ENCODE peak calls at places on chromosomes 13 and 19, in four cellular contexts. One of them, this sample, is unnamed.

GRCh38 chr13:72104656-72105180 is 237.7 kb upstream of the DACH1 start:
- DNase-seq in HepG2: no peak
- DNase-seq in WTC11: no peak
- DNase-seq in K562: no peak
- DNase-seq in this sample: no peak

GRCh38 chr19:18733196-18733647 is 49.7 kb downstream of the CRTC1 start:
- DNase-seq in HepG2: peak
- DNase-seq in WTC11: no peak
- DNase-seq in K562: no peak
- DNase-seq in this sample: no peak

GRCh38 chr13:51397262-51397933 is 55.4 kb downstream of the INTS6 start:
- DNase-seq in HepG2: no peak
- DNase-seq in WTC11: no peak
- DNase-seq in K562: no peak
- DNase-seq in this sample: no peak

GRCh38 chr13:103805771-103806170 is 739.6 kb upstream of the SLC10A2 start:
- DNase-seq in HepG2: no peak
- DNase-seq in WTC11: no peak
- DNase-seq in K562: no peak
- DNase-seq in this sample: no peak

GRCh38 chr13:72151241-72151640 is 284.2 kb upstream of the DACH1 start:
- DNase-seq in HepG2: no peak
- DNase-seq in WTC11: no peak
- DNase-seq in K562: no peak
- DNase-seq in this sample: no peak

GRCh38 chr19:32287811-32288227 is 57.6 kb upstream of the ZNF507 start:
- DNase-seq in HepG2: peak
- DNase-seq in WTC11: peak
- DNase-seq in K562: peak
- DNase-seq in this sample: peak

GRCh38 chr19:15864824-15865223 is 33.0 kb downstream of the CYP4F2 start:
- DNase-seq in HepG2: no peak
- DNase-seq in WTC11: no peak
- DNase-seq in K562: no peak
- DNase-seq in this sample: no peak

GRCh38 chr19:4506449-4507149 is 11.7 kb downstream of the PLIN4 start:
- DNase-seq in HepG2: no peak
- DNase-seq in WTC11: no peak
- DNase-seq in K562: no peak
- DNase-seq in this sample: no peak

GRCh38 chr19:49808762-49809154 is 4.3 kb downstream of the FUZ start:
- DNase-seq in HepG2: peak
- DNase-seq in WTC11: peak
- DNase-seq in K562: peak
- DNase-seq in this sample: peak

GRCh38 chr19:49875801-49876421 is 1.2 kb downstream of the AKT1S1 start:
- DNase-seq in HepG2: peak
- DNase-seq in WTC11: peak
- DNase-seq in K562: peak
- DNase-seq in this sample: no peak

GRCh38 chr13:103640617-103641016 is 574.4 kb upstream of the SLC10A2 start:
- DNase-seq in HepG2: no peak
- DNase-seq in WTC11: no peak
- DNase-seq in K562: no peak
- DNase-seq in this sample: no peak

GRCh38 chr13:29441301-29441700 is 154.2 kb downstream of the SLC7A1 start:
- DNase-seq in HepG2: no peak
- DNase-seq in WTC11: no peak
- DNase-seq in K562: no peak
- DNase-seq in this sample: no peak

GRCh38 chr19:37855098-37855497 is 51.3 kb downstream of the WDR87 start:
- DNase-seq in HepG2: no peak
- DNase-seq in WTC11: no peak
- DNase-seq in K562: no peak
- DNase-seq in this sample: no peak

GRCh38 chr19:29810504-29810871 is 1.3 kb upstream of the CCNE1 start:
- DNase-seq in HepG2: no peak
- DNase-seq in WTC11: no peak
- DNase-seq in K562: peak
- DNase-seq in this sample: peak

GRCh38 chr13:43305416-43305815 is 282.0 kb downstream of the DNAJC15 start:
- DNase-seq in HepG2: no peak
- DNase-seq in WTC11: no peak
- DNase-seq in K562: no peak
- DNase-seq in this sample: no peak

GRCh38 chr19:40521276-40521675 is 54.5 kb downstream of the SPTBN4 start:
- DNase-seq in HepG2: peak
- DNase-seq in WTC11: no peak
- DNase-seq in K562: no peak
- DNase-seq in this sample: no peak

GRCh38 chr13:108070491-108070890 is 144.8 kb downstream of the LIG4 start:
- DNase-seq in HepG2: no peak
- DNase-seq in WTC11: no peak
- DNase-seq in K562: no peak
- DNase-seq in this sample: no peak

GRCh38 chr19:17043744-17044143 is 17.1 kb upstream of the CPAMD8 start:
- DNase-seq in HepG2: no peak
- DNase-seq in WTC11: no peak
- DNase-seq in K562: no peak
- DNase-seq in this sample: no peak

GRCh38 chr13:50989476-50989875 is 79.9 kb downstream of the RNASEH2B start:
- DNase-seq in HepG2: peak
- DNase-seq in WTC11: no peak
- DNase-seq in K562: peak
- DNase-seq in this sample: peak

GRCh38 chr13:110359840-110360301 is 52.8 kb downstream of the COL4A2 start:
- DNase-seq in HepG2: no peak
- DNase-seq in WTC11: no peak
- DNase-seq in K562: no peak
- DNase-seq in this sample: no peak

GRCh38 chr19:35851213-35852028 is 883 bp downstream of the NPHS1 start:
- DNase-seq in HepG2: no peak
- DNase-seq in WTC11: peak
- DNase-seq in K562: no peak
- DNase-seq in this sample: no peak

GRCh38 chr13:42883771-42884170 is 102.4 kb downstream of the FAM216B start:
- DNase-seq in HepG2: no peak
- DNase-seq in WTC11: no peak
- DNase-seq in K562: no peak
- DNase-seq in this sample: peak

GRCh38 chr19:45640849-45641273 is 1.7 kb upstream of the EML2 start:
- DNase-seq in HepG2: peak
- DNase-seq in WTC11: peak
- DNase-seq in K562: peak
- DNase-seq in this sample: no peak

GRCh38 chr13:51559916-51560315 is 24.3 kb upstream of the WDFY2 start:
- DNase-seq in HepG2: no peak
- DNase-seq in WTC11: no peak
- DNase-seq in K562: no peak
- DNase-seq in this sample: no peak

GRCh38 chr19:1310853-1311180 is 25.1 kb downstream of the EFNA2 start:
- DNase-seq in HepG2: no peak
- DNase-seq in WTC11: no peak
- DNase-seq in K562: no peak
- DNase-seq in this sample: no peak

GRCh38 chr19:10001899-10002298 is 8.4 kb downstream of the COL5A3 start:
- DNase-seq in HepG2: peak
- DNase-seq in WTC11: peak
- DNase-seq in K562: peak
- DNase-seq in this sample: peak

GRCh38 chr13:95573226-95573625 is 20.7 kb downstream of the CLDN10 start:
- DNase-seq in HepG2: no peak
- DNase-seq in WTC11: no peak
- DNase-seq in K562: no peak
- DNase-seq in this sample: no peak

GRCh38 chr13:51524312-51524711 is 60.0 kb upstream of the WDFY2 start:
- DNase-seq in HepG2: peak
- DNase-seq in WTC11: no peak
- DNase-seq in K562: no peak
- DNase-seq in this sample: no peak

DNA sequence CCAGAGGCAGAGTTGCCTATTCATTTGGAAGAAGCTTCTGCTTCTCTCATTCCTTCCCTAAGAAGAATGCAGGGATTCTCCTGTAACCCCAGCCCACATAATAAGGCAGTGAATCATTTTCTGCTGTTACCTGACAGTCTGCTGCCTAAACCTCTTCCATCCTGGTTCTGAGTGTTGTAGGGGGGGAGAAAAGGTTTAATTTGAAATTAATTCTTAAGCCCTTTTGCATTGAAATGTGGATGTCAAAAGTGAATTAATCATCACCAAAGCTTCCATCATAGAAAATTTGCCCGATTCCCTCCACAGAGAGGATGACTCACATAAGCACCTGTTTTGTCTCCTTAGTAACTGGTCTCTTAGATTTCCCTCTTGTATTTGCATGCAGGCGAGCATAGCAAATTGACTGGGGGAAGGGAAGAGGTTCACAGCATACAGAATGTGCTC is 146.7 kb upstream of the FNDC3A start:
- DNase-seq in HepG2: no peak
- DNase-seq in WTC11: no peak
- DNase-seq in K562: no peak
- DNase-seq in this sample: peak
- TF ChIP-seq HMGXB4 in HepG2: no peak
- TF ChIP-seq HMGXB4 in WTC11: no peak
- TF ChIP-seq HMGXB4 in K562: no peak
- TF ChIP-seq HMGXB4 in this sample: no peak

GRCh38 chr19:2973229-2973628 is 4.1 kb upstream of the TLE6 start:
- DNase-seq in HepG2: no peak
- DNase-seq in WTC11: no peak
- DNase-seq in K562: no peak
- DNase-seq in this sample: no peak

GRCh38 chr19:2969104-2969504 is 8.3 kb upstream of the TLE6 start:
- DNase-seq in HepG2: no peak
- DNase-seq in WTC11: no peak
- DNase-seq in K562: peak
- DNase-seq in this sample: no peak

GRCh38 chr19:2967972-2968371 is 9.4 kb upstream of the TLE6 start:
- DNase-seq in HepG2: no peak
- DNase-seq in WTC11: no peak
- DNase-seq in K562: no peak
- DNase-seq in this sample: no peak

GRCh38 chr19:2974342-2974932 is 2.9 kb upstream of the TLE6 start:
- DNase-seq in HepG2: no peak
- DNase-seq in WTC11: no peak
- DNase-seq in K562: peak
- DNase-seq in this sample: no peak

GRCh38 chr19:2970201-2970838 is 7.0 kb upstream of the TLE6 start:
- DNase-seq in HepG2: no peak
- DNase-seq in WTC11: no peak
- DNase-seq in K562: no peak
- DNase-seq in this sample: peak
- TF ChIP-seq HMGXB4 in HepG2: no peak
- TF ChIP-seq HMGXB4 in WTC11: no peak
- TF ChIP-seq HMGXB4 in K562: no peak
- TF ChIP-seq HMGXB4 in this sample: no peak

DNA sequence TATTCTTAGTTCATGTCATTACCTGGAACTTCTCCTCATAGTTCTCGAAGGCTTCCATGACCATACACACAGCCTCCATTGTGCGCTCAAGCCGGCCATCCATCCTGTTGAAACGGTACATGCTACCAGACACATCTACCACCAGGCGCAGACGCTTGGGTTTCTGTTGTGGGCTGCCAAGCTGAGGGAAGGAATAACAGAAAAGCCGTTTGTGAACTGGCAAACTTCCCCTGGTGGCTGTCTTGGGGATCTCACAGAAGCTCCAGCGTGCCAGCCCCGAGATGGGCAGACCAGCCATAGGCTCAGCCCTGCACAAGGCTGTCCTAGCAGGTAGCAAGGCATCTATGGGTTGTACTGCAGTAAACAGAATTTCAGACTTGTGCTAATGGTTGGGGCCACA is 130.1 kb downstream of the RGCC start:
- DNase-seq in HepG2: no peak
- DNase-seq in WTC11: peak
- DNase-seq in K562: no peak
- DNase-seq in this sample: peak
- TF ChIP-seq HMGXB4 in HepG2: no peak
- TF ChIP-seq HMGXB4 in WTC11: no peak
- TF ChIP-seq HMGXB4 in K562: no peak
- TF ChIP-seq HMGXB4 in this sample: no peak

DNA sequence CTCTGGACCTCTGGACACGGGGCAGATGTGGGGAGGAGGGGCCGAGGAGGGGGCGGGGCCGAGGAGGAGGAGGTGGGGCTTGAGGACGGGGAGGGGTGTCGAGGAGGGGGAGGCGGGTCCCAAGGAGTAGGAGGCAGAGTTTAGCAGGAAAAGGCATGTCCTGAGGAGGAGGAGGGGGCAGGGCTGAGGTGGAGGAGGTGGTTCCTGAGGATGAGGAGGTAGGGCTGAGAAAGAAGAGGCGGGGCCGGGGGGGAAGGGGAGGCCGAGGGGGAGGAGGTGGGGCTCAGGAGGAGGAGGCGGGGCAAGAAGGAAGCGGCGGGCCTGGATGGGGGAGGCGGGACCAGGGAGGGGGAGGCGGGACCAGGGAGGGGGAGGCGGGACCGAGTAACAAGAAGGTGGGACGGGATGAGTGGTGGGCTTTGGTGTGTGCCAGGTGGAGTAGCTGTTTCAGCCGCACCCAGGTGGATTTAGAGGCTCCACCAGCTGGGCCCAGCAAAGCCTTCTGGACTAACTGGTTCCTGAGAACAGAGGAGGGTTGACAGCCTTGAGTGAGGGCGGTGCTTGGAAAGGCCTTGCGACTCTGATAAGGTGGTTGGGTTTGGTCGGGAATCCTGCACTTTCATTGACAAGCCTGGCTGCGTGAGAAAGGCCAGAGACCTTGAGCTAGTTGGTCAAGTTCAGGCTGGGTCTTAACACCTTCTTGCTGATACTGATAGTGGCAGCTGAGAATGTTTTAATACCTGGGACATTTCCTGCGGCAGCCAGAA is 7.7 kb downstream of the TECR start:
- DNase-seq in HepG2: no peak
- DNase-seq in WTC11: peak
- DNase-seq in K562: peak
- DNase-seq in this sample: peak
- TF ChIP-seq HMGXB4 in HepG2: no peak
- TF ChIP-seq HMGXB4 in WTC11: no peak
- TF ChIP-seq HMGXB4 in K562: peak
- TF ChIP-seq HMGXB4 in this sample: no peak

This sample was measured in A549.